ENCODE peak calls at places on chromosome 20, in four cellular contexts. One of them, this sample, is unnamed.

GRCh38 chr20:7742479-7742878 is 197.8 kb downstream of the HAO1 start:
- DNase-seq in T-helper 1 cell: no peak
- DNase-seq in lower leg skin: no peak
- DNase-seq in astrocyte of the spinal cord: peak; percentile 64
- DNase-seq in this sample: no peak

GRCh38 chr20:37800618-37801017 is 102.3 kb upstream of the VSTM2L start:
- DNase-seq in T-helper 1 cell: no peak
- DNase-seq in lower leg skin: no peak
- DNase-seq in astrocyte of the spinal cord: no peak
- DNase-seq in this sample: no peak

GRCh38 chr20:4545526-4545925 is 176.2 kb upstream of the PRND start:
- DNase-seq in T-helper 1 cell: no peak
- DNase-seq in lower leg skin: no peak
- DNase-seq in astrocyte of the spinal cord: peak; percentile 63
- DNase-seq in this sample: no peak

GRCh38 chr20:39607124-39607523 is 645.0 kb downstream of the DHX35 start:
- DNase-seq in T-helper 1 cell: no peak
- DNase-seq in lower leg skin: no peak
- DNase-seq in astrocyte of the spinal cord: peak; percentile 83
- DNase-seq in this sample: no peak

GRCh38 chr20:17938889-17939619 is 29.5 kb downstream of the SNX5 start:
- DNase-seq in T-helper 1 cell: no peak
- DNase-seq in lower leg skin: peak; percentile 34
- DNase-seq in astrocyte of the spinal cord: peak; percentile 81
- DNase-seq in this sample: peak; percentile 24

GRCh38 chr20:50146732-50147662 is 6.5 kb downstream of the PEDS1 start:
- DNase-seq in T-helper 1 cell: peak; percentile 45
- DNase-seq in lower leg skin: peak; percentile 81
- DNase-seq in astrocyte of the spinal cord: peak; percentile 28
- DNase-seq in this sample: peak; percentile 70

GRCh38 chr20:47727170-47727880 is 58.0 kb downstream of the SULF2 start:
- DNase-seq in T-helper 1 cell: peak; percentile 12
- DNase-seq in lower leg skin: peak; percentile 51
- DNase-seq in astrocyte of the spinal cord: no peak
- DNase-seq in this sample: peak; percentile 54

GRCh38 chr20:45373353-45374100 is 4.6 kb downstream of the TP53TG5 start:
- DNase-seq in T-helper 1 cell: peak; percentile 74
- DNase-seq in lower leg skin: peak; percentile 79
- DNase-seq in astrocyte of the spinal cord: peak; percentile 70
- DNase-seq in this sample: peak; percentile 85

GRCh38 chr20:63021356-63022321 is 14.9 kb upstream of the BHLHE23 start:
- DNase-seq in T-helper 1 cell: no peak
- DNase-seq in lower leg skin: no peak
- DNase-seq in astrocyte of the spinal cord: no peak
- DNase-seq in this sample: no peak

GRCh38 chr20:48180039-48180438 is 394.8 kb upstream of the SULF2 start:
- DNase-seq in T-helper 1 cell: no peak
- DNase-seq in lower leg skin: no peak
- DNase-seq in astrocyte of the spinal cord: peak; percentile 19
- DNase-seq in this sample: no peak

GRCh38 chr20:11686195-11686594 is 231.5 kb upstream of the BTBD3 start:
- DNase-seq in T-helper 1 cell: no peak
- DNase-seq in lower leg skin: no peak
- DNase-seq in astrocyte of the spinal cord: no peak
- DNase-seq in this sample: no peak

GRCh38 chr20:62481441-62482135 is 5.8 kb upstream of the GATA5 start:
- DNase-seq in T-helper 1 cell: no peak
- DNase-seq in lower leg skin: no peak
- DNase-seq in astrocyte of the spinal cord: no peak
- DNase-seq in this sample: no peak

GRCh38 chr20:51995551-51995951 is 193.2 kb upstream of the SALL4 start:
- DNase-seq in T-helper 1 cell: no peak
- DNase-seq in lower leg skin: no peak
- DNase-seq in astrocyte of the spinal cord: peak; percentile 17
- DNase-seq in this sample: no peak

GRCh38 chr20:25178563-25179438 is 16.7 kb upstream of the ENTPD6 start:
- DNase-seq in T-helper 1 cell: no peak
- DNase-seq in lower leg skin: peak; percentile 38
- DNase-seq in astrocyte of the spinal cord: peak; percentile 83
- DNase-seq in this sample: no peak

GRCh38 chr20:35660122-35660937 is 4.4 kb downstream of the CPNE1 start:
- DNase-seq in T-helper 1 cell: no peak
- DNase-seq in lower leg skin: no peak
- DNase-seq in astrocyte of the spinal cord: no peak
- DNase-seq in this sample: no peak

GRCh38 chr20:55067158-55067825 is 591.9 kb downstream of the DOK5 start:
- DNase-seq in T-helper 1 cell: no peak
- DNase-seq in lower leg skin: no peak
- DNase-seq in astrocyte of the spinal cord: peak; percentile 6
- DNase-seq in this sample: no peak

GRCh38 chr20:49979030-49979832 is 3.5 kb upstream of the SNAI1 start:
- DNase-seq in T-helper 1 cell: peak; percentile 37
- DNase-seq in lower leg skin: no peak
- DNase-seq in astrocyte of the spinal cord: peak; percentile 51
- DNase-seq in this sample: peak; percentile 68

GRCh38 chr20:45500022-45500421 is 15.4 kb downstream of the SPINT3 start:
- DNase-seq in T-helper 1 cell: no peak
- DNase-seq in lower leg skin: no peak
- DNase-seq in astrocyte of the spinal cord: no peak
- DNase-seq in this sample: no peak

GRCh38 chr20:37567331-37567665 is 39.6 kb upstream of the BLCAP start:
- DNase-seq in T-helper 1 cell: no peak
- DNase-seq in lower leg skin: no peak
- DNase-seq in astrocyte of the spinal cord: no peak
- DNase-seq in this sample: no peak

GRCh38 chr20:35598476-35598875 is 17.2 kb upstream of the SPAG4 start:
- DNase-seq in T-helper 1 cell: no peak
- DNase-seq in lower leg skin: no peak
- DNase-seq in astrocyte of the spinal cord: no peak
- DNase-seq in this sample: no peak

GRCh38 chr20:18705490-18705889 is 108.1 kb upstream of the SCP2D1 start:
- DNase-seq in T-helper 1 cell: no peak
- DNase-seq in lower leg skin: no peak
- DNase-seq in astrocyte of the spinal cord: peak; percentile 85
- DNase-seq in this sample: no peak

GRCh38 chr20:6122873-6123649 is at the start of gene FERMT1:
- DNase-seq in T-helper 1 cell: no peak
- DNase-seq in lower leg skin: no peak
- DNase-seq in astrocyte of the spinal cord: peak; percentile 66
- DNase-seq in this sample: no peak

GRCh38 chr20:5480824-5481600 is 164.3 kb upstream of the PROKR2 start:
- DNase-seq in T-helper 1 cell: no peak
- DNase-seq in lower leg skin: no peak
- DNase-seq in astrocyte of the spinal cord: no peak
- DNase-seq in this sample: no peak

GRCh38 chr20:58851221-58851968 is 693 bp upstream of the GNAS-AS1 start:
- DNase-seq in T-helper 1 cell: no peak
- DNase-seq in lower leg skin: no peak
- DNase-seq in astrocyte of the spinal cord: no peak
- DNase-seq in this sample: no peak

GRCh38 chr20:43508604-43509040 is 1.1 kb downstream of the L3MBTL1 start:
- DNase-seq in T-helper 1 cell: no peak
- DNase-seq in lower leg skin: no peak
- DNase-seq in astrocyte of the spinal cord: no peak
- DNase-seq in this sample: no peak

GRCh38 chr20:37734228-37734980 is 40.6 kb downstream of the CTNNBL1 start:
- DNase-seq in T-helper 1 cell: no peak
- DNase-seq in lower leg skin: no peak
- DNase-seq in astrocyte of the spinal cord: peak; percentile 49
- DNase-seq in this sample: no peak

GRCh38 chr20:5504061-5504739 is 187.4 kb upstream of the PROKR2 start:
- DNase-seq in T-helper 1 cell: no peak
- DNase-seq in lower leg skin: peak; percentile 18
- DNase-seq in astrocyte of the spinal cord: peak; percentile 44
- DNase-seq in this sample: no peak

GRCh38 chr20:16100111-16100510 is 473.1 kb downstream of the KIF16B start:
- DNase-seq in T-helper 1 cell: no peak
- DNase-seq in lower leg skin: no peak
- DNase-seq in astrocyte of the spinal cord: no peak
- DNase-seq in this sample: no peak

This sample was measured in effector CD4-positive, alpha-beta T cell.